ENCODE peak calls at places on chromosome 15, in five cellular contexts. F is K562; P is central memory CD8-positive, alpha-beta T cell; T is sciatic nerve; D is Right ventricle myocardium superior. W is an unnamed sample.

GRCh38 chr15:44595656-44596510 is 58.9 kb downstream of the EIF3J start:
- ATAC-seq in F (no peak), P (no peak), T (no peak), D (no peak), W (no peak)

GRCh38 chr15:89301304-89302089 is 33.1 kb downstream of the POLG start:
- ATAC-seq in F (no peak), P (no peak), T (no peak), D (no peak), W (no peak)

GRCh38 chr15:88897142-88897455 is 1.8 kb upstream of the HAPLN3 start:
- ATAC-seq in F (peak), P (peak), T (no peak), D (no peak), W (no peak)

GRCh38 chr15:60548101-60548500 is 69.2 kb upstream of the ICE2 start:
- ATAC-seq in F (no peak), P (peak), T (no peak), D (no peak), W (no peak)

GRCh38 chr15:60890361-60890991 is 338.6 kb downstream of the RORA start:
- ATAC-seq in F (no peak), P (no peak), T (no peak), D (no peak), W (no peak)

GRCh38 chr15:96421211-96421610 is 90.7 kb downstream of the NR2F2 start:
- ATAC-seq in F (peak), P (no peak), T (no peak), D (no peak), W (no peak)

GRCh38 chr15:89728254-89728653 is 22.8 kb downstream of the MESP1 start:
- ATAC-seq in F (no peak), P (no peak), T (peak), D (peak), W (peak)

GRCh38 chr15:74621936-74622335 is 6.3 kb downstream of the CLK3 start:
- ATAC-seq in F (peak), P (no peak), T (no peak), D (no peak), W (no peak)

W was measured in gastroesophageal sphincter.